ENCODE peak calls at places on chromosomes 11 and 22, in eight cellular contexts. S is substantia nigra, T is HCEC 1CT, Q is cardiac septum, O is endothelial cell, B is left cardiac atrium, C is NCI-H460, M is aorta. R is an unnamed sample.

GRCh38 chr11:86919557-86920210 is 35.5 kb downstream of the FZD4 start:
- DNase-seq in T (peak), Q (no peak), C (peak), O (peak), B (no peak), S (no peak), M (no peak), R (no peak)

GRCh38 chr22:32753591-32753990 is 47.9 kb upstream of the TIMP3 start:
- DNase-seq in O (no peak), C (no peak), T (no peak), S (no peak), B (no peak), Q (no peak), M (no peak), R (no peak)

GRCh38 chr11:90241414-90241813 is 18.6 kb upstream of the CHORDC1 start:
- DNase-seq in B (no peak), C (no peak), O (no peak), M (no peak), T (no peak), Q (no peak), S (no peak), R (no peak)

GRCh38 chr11:106937113-106937512 is 81.2 kb downstream of the GUCY1A2 start:
- DNase-seq in O (no peak), B (no peak), M (no peak), Q (no peak), T (no peak), C (no peak), S (no peak), R (no peak)

GRCh38 chr11:63595296-63595695 is 18.9 kb downstream of the PLAAT3 start:
- DNase-seq in S (no peak), M (no peak), B (no peak), C (no peak), T (peak), O (no peak), Q (no peak), R (no peak)

GRCh38 chr11:19368726-19369364 is 128.1 kb upstream of the E2F8 start:
- DNase-seq in M (no peak), C (no peak), Q (no peak), O (no peak), T (peak), S (no peak), B (no peak), R (no peak)

GRCh38 chr22:42645938-42646568 is 3.1 kb downstream of the CYB5R3 start:
- DNase-seq in B (no peak), Q (no peak), T (no peak), O (no peak), C (no peak), M (no peak), S (no peak), R (no peak)

GRCh38 chr22:45671783-45672563 is at the start of gene ATXN10:
- DNase-seq in S (peak), B (peak), T (peak), C (peak), O (peak), Q (peak), M (peak), R (peak)

GRCh38 chr22:46661221-46661851 is 41.1 kb downstream of the GRAMD4 start:
- DNase-seq in Q (no peak), S (no peak), C (peak), M (no peak), T (peak), B (peak), O (no peak), R (peak)

GRCh38 chr11:6742260-6742659 is 29.5 kb downstream of the OR2AG2 start:
- DNase-seq in O (no peak), S (no peak), Q (no peak), M (no peak), T (no peak), B (no peak), C (no peak), R (no peak)

GRCh38 chr22:19663821-19664325 is 50.4 kb upstream of the SEPTIN5 start:
- DNase-seq in O (no peak), B (peak), C (no peak), T (no peak), S (no peak), M (no peak), Q (no peak), R (no peak)

GRCh38 chr11:94184362-94184761 is 55.7 kb downstream of the PANX1 start:
- DNase-seq in B (no peak), S (no peak), Q (no peak), M (no peak), C (no peak), T (no peak), O (no peak), R (no peak)

GRCh38 chr11:63888170-63889086 is 28.5 kb downstream of the RCOR2 start:
- DNase-seq in Q (peak), M (peak), T (peak), C (no peak), O (peak), B (peak), S (no peak), R (peak)

GRCh38 chr11:130609121-130610035 is 160.9 kb downstream of the ADAMTS15 start:
- DNase-seq in B (peak), C (no peak), T (peak), Q (peak), M (peak), O (no peak), S (no peak), R (no peak)

GRCh38 chr22:50507991-50508884 is at the start of gene NCAPH2:
- DNase-seq in S (peak), M (peak), O (peak), Q (peak), T (peak), B (peak), C (peak), R (peak)

GRCh38 chr11:65976216-65977176 is 15.0 kb downstream of the SART1 start:
- DNase-seq in Q (no peak), O (no peak), C (no peak), B (no peak), M (no peak), S (no peak), T (no peak), R (no peak)

GRCh38 chr11:133955091-133955846 is 1.5 kb downstream of the IGSF9B start:
- DNase-seq in T (no peak), S (no peak), B (peak), C (no peak), M (peak), O (no peak), Q (peak), R (peak)

GRCh38 chr11:129266536-129266935 is 74.4 kb upstream of the ARHGAP32 start:
- DNase-seq in B (no peak), S (no peak), C (no peak), M (no peak), Q (no peak), T (no peak), O (no peak), R (no peak)

GRCh38 chr11:17382046-17382728 is 6.3 kb downstream of the KCNJ11 start:
- DNase-seq in C (no peak), B (no peak), S (no peak), O (no peak), T (peak), M (no peak), Q (no peak), R (no peak)

GRCh38 chr11:113874920-113875413 is 405 bp downstream of the USP28 start:
- DNase-seq in Q (no peak), M (no peak), T (peak), S (no peak), C (no peak), O (no peak), B (no peak), R (peak)

GRCh38 chr11:76642341-76642740 is 28.2 kb downstream of the LRRC32 start:
- DNase-seq in S (no peak), T (no peak), C (no peak), O (no peak), B (no peak), Q (no peak), M (no peak), R (peak)

GRCh38 chr11:10489444-10489785 is 34.4 kb downstream of the AMPD3 start:
- DNase-seq in Q (no peak), M (no peak), B (no peak), T (no peak), C (no peak), S (no peak), O (no peak), R (no peak)

GRCh38 chr11:65615950-65616574 is 486 bp downstream of the PCNX3 start:
- DNase-seq in Q (no peak), C (no peak), O (peak), T (no peak), S (no peak), M (peak), B (peak), R (peak)

GRCh38 chr11:17719940-17720795 is 797 bp downstream of the MYOD1 start:
- DNase-seq in B (no peak), Q (peak), S (no peak), C (no peak), O (peak), T (no peak), M (no peak), R (no peak)

GRCh38 chr11:132300283-132300682 is 929.9 kb downstream of the NTM start:
- DNase-seq in B (no peak), M (no peak), S (no peak), T (no peak), Q (no peak), C (no peak), O (peak), R (no peak)

GRCh38 chr11:47348859-47349258 is 3.6 kb downstream of the MYBPC3 start:
- DNase-seq in Q (no peak), C (no peak), M (no peak), O (no peak), T (peak), S (no peak), B (no peak), R (no peak)

GRCh38 chr22:37232140-37232998 is 11.7 kb downstream of the RAC2 start:
- DNase-seq in B (no peak), C (no peak), S (no peak), Q (no peak), M (peak), T (no peak), O (no peak), R (no peak)

GRCh38 chr22:50139843-50140415 is 30.6 kb upstream of the PANX2 start:
- DNase-seq in C (no peak), Q (no peak), T (no peak), S (no peak), B (no peak), M (peak), O (no peak), R (no peak)

GRCh38 chr11:2581151-2581930 is 118.5 kb downstream of the KCNQ1OT1 start:
- DNase-seq in C (no peak), S (no peak), B (peak), M (peak), T (no peak), Q (peak), O (peak), R (peak)

GRCh38 chr11:68038226-68038717 is 553 bp upstream of the TCIRG1 start:
- DNase-seq in Q (no peak), T (no peak), B (peak), M (no peak), C (no peak), O (no peak), S (no peak), R (no peak)